ENCODE peak calls at places on chromosomes 2 and 18, in eight cellular contexts. One of them, this sample, is unnamed.

GRCh38 chr18:29596959-29597358 is 1420.0 kb upstream of the CDH2 start:
- DNase-seq in A549: no peak
- DNase-seq in AG20443: no peak
- DNase-seq in GM03348: no peak
- DNase-seq in occipital lobe: no peak
- DNase-seq in heart left ventricle: no peak
- DNase-seq in cardiac fibroblast: no peak
- DNase-seq in CD8-positive, alpha-beta memory T cell: no peak
- DNase-seq in this sample: no peak

GRCh38 chr18:74128114-74128513 is 19.5 kb downstream of the FBXO15 start:
- DNase-seq in A549: no peak
- DNase-seq in AG20443: no peak
- DNase-seq in GM03348: no peak
- DNase-seq in occipital lobe: no peak
- DNase-seq in heart left ventricle: no peak
- DNase-seq in cardiac fibroblast: no peak
- DNase-seq in CD8-positive, alpha-beta memory T cell: no peak
- DNase-seq in this sample: no peak

GRCh38 chr2:118557791-118558190 is 289.7 kb downstream of the EN1 start:
- DNase-seq in A549: no peak
- DNase-seq in AG20443: no peak
- DNase-seq in GM03348: no peak
- DNase-seq in occipital lobe: no peak
- DNase-seq in heart left ventricle: no peak
- DNase-seq in cardiac fibroblast: no peak
- DNase-seq in CD8-positive, alpha-beta memory T cell: no peak
- DNase-seq in this sample: no peak

GRCh38 chr18:61569176-61569892 is 236.1 kb downstream of the CDH20 start:
- DNase-seq in A549: no peak
- DNase-seq in AG20443: peak; percentile 68
- DNase-seq in GM03348: peak; percentile 70
- DNase-seq in occipital lobe: no peak
- DNase-seq in heart left ventricle: peak; percentile 79
- DNase-seq in cardiac fibroblast: peak; percentile 77
- DNase-seq in CD8-positive, alpha-beta memory T cell: no peak
- DNase-seq in this sample: peak; percentile 59

GRCh38 chr2:169895294-169895985 is 68.2 kb downstream of the UBR3 start:
- DNase-seq in A549: no peak
- DNase-seq in AG20443: peak; percentile 19
- DNase-seq in GM03348: peak; percentile 15
- DNase-seq in occipital lobe: no peak
- DNase-seq in heart left ventricle: no peak
- DNase-seq in cardiac fibroblast: peak; percentile 16
- DNase-seq in CD8-positive, alpha-beta memory T cell: no peak
- DNase-seq in this sample: no peak

GRCh38 chr2:48126180-48126579 is 219.9 kb upstream of the FBXO11 start:
- DNase-seq in A549: no peak
- DNase-seq in AG20443: no peak
- DNase-seq in GM03348: peak; percentile 36
- DNase-seq in occipital lobe: peak; percentile 55
- DNase-seq in heart left ventricle: peak; percentile 47
- DNase-seq in cardiac fibroblast: peak; percentile 78
- DNase-seq in CD8-positive, alpha-beta memory T cell: no peak
- DNase-seq in this sample: no peak

GRCh38 chr2:133986076-133986837 is 267.6 kb upstream of the MGAT5 start:
- DNase-seq in A549: peak; percentile 6
- DNase-seq in AG20443: peak; percentile 63
- DNase-seq in GM03348: peak; percentile 51
- DNase-seq in occipital lobe: no peak
- DNase-seq in heart left ventricle: peak; percentile 42
- DNase-seq in cardiac fibroblast: peak; percentile 34
- DNase-seq in CD8-positive, alpha-beta memory T cell: no peak
- DNase-seq in this sample: no peak

GRCh38 chr2:129909648-129910418 is 69.6 kb upstream of the RAB6C start:
- DNase-seq in A549: no peak
- DNase-seq in AG20443: no peak
- DNase-seq in GM03348: no peak
- DNase-seq in occipital lobe: no peak
- DNase-seq in heart left ventricle: no peak
- DNase-seq in cardiac fibroblast: no peak
- DNase-seq in CD8-positive, alpha-beta memory T cell: no peak
- DNase-seq in this sample: no peak

GRCh38 chr2:66697346-66697745 is 262.4 kb downstream of the MEIS1 start:
- DNase-seq in A549: no peak
- DNase-seq in AG20443: no peak
- DNase-seq in GM03348: no peak
- DNase-seq in occipital lobe: no peak
- DNase-seq in heart left ventricle: no peak
- DNase-seq in cardiac fibroblast: no peak
- DNase-seq in CD8-positive, alpha-beta memory T cell: no peak
- DNase-seq in this sample: no peak

GRCh38 chr2:210477496-210477895 is 937 bp upstream of the LANCL1 start:
- DNase-seq in A549: peak; percentile 33
- DNase-seq in AG20443: peak; percentile 85
- DNase-seq in GM03348: peak; percentile 80
- DNase-seq in occipital lobe: peak; percentile 47
- DNase-seq in heart left ventricle: peak; percentile 37
- DNase-seq in cardiac fibroblast: peak; percentile 80
- DNase-seq in CD8-positive, alpha-beta memory T cell: no peak
- DNase-seq in this sample: no peak

GRCh38 chr2:21836766-21837543 is 713.2 kb downstream of the TDRD15 start:
- DNase-seq in A549: no peak
- DNase-seq in AG20443: no peak
- DNase-seq in GM03348: no peak
- DNase-seq in occipital lobe: no peak
- DNase-seq in heart left ventricle: no peak
- DNase-seq in cardiac fibroblast: peak; percentile 90
- DNase-seq in CD8-positive, alpha-beta memory T cell: no peak
- DNase-seq in this sample: no peak

GRCh38 chr2:74690571-74690970 is 36.5 kb downstream of the SEMA4F start:
- DNase-seq in A549: peak; percentile 73
- DNase-seq in AG20443: peak; percentile 81
- DNase-seq in GM03348: peak; percentile 80
- DNase-seq in occipital lobe: no peak
- DNase-seq in heart left ventricle: no peak
- DNase-seq in cardiac fibroblast: peak; percentile 80
- DNase-seq in CD8-positive, alpha-beta memory T cell: no peak
- DNase-seq in this sample: peak; percentile 68

GRCh38 chr2:156708051-156708450 is 271.9 kb downstream of the GPD2 start:
- DNase-seq in A549: no peak
- DNase-seq in AG20443: no peak
- DNase-seq in GM03348: no peak
- DNase-seq in occipital lobe: no peak
- DNase-seq in heart left ventricle: no peak
- DNase-seq in cardiac fibroblast: no peak
- DNase-seq in CD8-positive, alpha-beta memory T cell: no peak
- DNase-seq in this sample: no peak

GRCh38 chr18:76126327-76126726 is 368.7 kb downstream of the ZNF516 start:
- DNase-seq in A549: no peak
- DNase-seq in AG20443: no peak
- DNase-seq in GM03348: no peak
- DNase-seq in occipital lobe: no peak
- DNase-seq in heart left ventricle: no peak
- DNase-seq in cardiac fibroblast: no peak
- DNase-seq in CD8-positive, alpha-beta memory T cell: no peak
- DNase-seq in this sample: no peak

GRCh38 chr2:9897331-9897737 is 54.1 kb downstream of the TAF1B start:
- DNase-seq in A549: peak; percentile 11
- DNase-seq in AG20443: peak; percentile 71
- DNase-seq in GM03348: peak; percentile 78
- DNase-seq in occipital lobe: no peak
- DNase-seq in heart left ventricle: peak; percentile 67
- DNase-seq in cardiac fibroblast: peak; percentile 95
- DNase-seq in CD8-positive, alpha-beta memory T cell: no peak
- DNase-seq in this sample: peak; percentile 84

GRCh38 chr2:171158790-171159325 is 1.8 kb downstream of the TLK1 start:
- DNase-seq in A549: peak; percentile 23
- DNase-seq in AG20443: no peak
- DNase-seq in GM03348: no peak
- DNase-seq in occipital lobe: no peak
- DNase-seq in heart left ventricle: no peak
- DNase-seq in cardiac fibroblast: no peak
- DNase-seq in CD8-positive, alpha-beta memory T cell: no peak
- DNase-seq in this sample: no peak

GRCh38 chr2:133809485-133809884 is 241.2 kb upstream of the NCKAP5 start:
- DNase-seq in A549: no peak
- DNase-seq in AG20443: no peak
- DNase-seq in GM03348: no peak
- DNase-seq in occipital lobe: no peak
- DNase-seq in heart left ventricle: no peak
- DNase-seq in cardiac fibroblast: no peak
- DNase-seq in CD8-positive, alpha-beta memory T cell: no peak
- DNase-seq in this sample: no peak

GRCh38 chr2:26850002-26850431 is 2.1 kb downstream of the DPYSL5 start:
- DNase-seq in A549: no peak
- DNase-seq in AG20443: no peak
- DNase-seq in GM03348: no peak
- DNase-seq in occipital lobe: no peak
- DNase-seq in heart left ventricle: no peak
- DNase-seq in cardiac fibroblast: no peak
- DNase-seq in CD8-positive, alpha-beta memory T cell: no peak
- DNase-seq in this sample: no peak

GRCh38 chr2:191557841-191558240 is 120.1 kb upstream of the NABP1 start:
- DNase-seq in A549: no peak
- DNase-seq in AG20443: no peak
- DNase-seq in GM03348: no peak
- DNase-seq in occipital lobe: no peak
- DNase-seq in heart left ventricle: no peak
- DNase-seq in cardiac fibroblast: no peak
- DNase-seq in CD8-positive, alpha-beta memory T cell: no peak
- DNase-seq in this sample: no peak

GRCh38 chr18:13562494-13563029 is 163.8 kb downstream of the FAM210A start:
- DNase-seq in A549: no peak
- DNase-seq in AG20443: no peak
- DNase-seq in GM03348: no peak
- DNase-seq in occipital lobe: no peak
- DNase-seq in heart left ventricle: no peak
- DNase-seq in cardiac fibroblast: no peak
- DNase-seq in CD8-positive, alpha-beta memory T cell: no peak
- DNase-seq in this sample: no peak

GRCh38 chr2:128986867-128987268 is 668.2 kb upstream of the HS6ST1 start:
- DNase-seq in A549: no peak
- DNase-seq in AG20443: no peak
- DNase-seq in GM03348: no peak
- DNase-seq in occipital lobe: no peak
- DNase-seq in heart left ventricle: no peak
- DNase-seq in cardiac fibroblast: no peak
- DNase-seq in CD8-positive, alpha-beta memory T cell: no peak
- DNase-seq in this sample: no peak

GRCh38 chr2:111676423-111676822 is 207.6 kb downstream of the ANAPC1 start:
- DNase-seq in A549: no peak
- DNase-seq in AG20443: no peak
- DNase-seq in GM03348: no peak
- DNase-seq in occipital lobe: no peak
- DNase-seq in heart left ventricle: no peak
- DNase-seq in cardiac fibroblast: no peak
- DNase-seq in CD8-positive, alpha-beta memory T cell: no peak
- DNase-seq in this sample: no peak

GRCh38 chr2:28449489-28450395 is 46.1 kb upstream of the PLB1 start:
- DNase-seq in A549: no peak
- DNase-seq in AG20443: peak; percentile 49
- DNase-seq in GM03348: peak; percentile 45
- DNase-seq in occipital lobe: no peak
- DNase-seq in heart left ventricle: no peak
- DNase-seq in cardiac fibroblast: peak; percentile 69
- DNase-seq in CD8-positive, alpha-beta memory T cell: no peak
- DNase-seq in this sample: peak; percentile 54

GRCh38 chr18:52376104-52376503 is 36.1 kb downstream of the DCC start:
- DNase-seq in A549: no peak
- DNase-seq in AG20443: no peak
- DNase-seq in GM03348: no peak
- DNase-seq in occipital lobe: no peak
- DNase-seq in heart left ventricle: no peak
- DNase-seq in cardiac fibroblast: no peak
- DNase-seq in CD8-positive, alpha-beta memory T cell: no peak
- DNase-seq in this sample: no peak

GRCh38 chr2:12303181-12304030 is 413.3 kb upstream of the TRIB2 start:
- DNase-seq in A549: no peak
- DNase-seq in AG20443: no peak
- DNase-seq in GM03348: peak; percentile 11
- DNase-seq in occipital lobe: no peak
- DNase-seq in heart left ventricle: no peak
- DNase-seq in cardiac fibroblast: peak; percentile 91
- DNase-seq in CD8-positive, alpha-beta memory T cell: no peak
- DNase-seq in this sample: no peak

GRCh38 chr2:180219471-180219870 is 212.4 kb upstream of the CWC22 start:
- DNase-seq in A549: no peak
- DNase-seq in AG20443: peak; percentile 23
- DNase-seq in GM03348: peak; percentile 28
- DNase-seq in occipital lobe: no peak
- DNase-seq in heart left ventricle: no peak
- DNase-seq in cardiac fibroblast: no peak
- DNase-seq in CD8-positive, alpha-beta memory T cell: no peak
- DNase-seq in this sample: no peak

GRCh38 chr2:69945447-69945846 is 16.0 kb downstream of the ASPRV1 start:
- DNase-seq in A549: no peak
- DNase-seq in AG20443: peak; percentile 23
- DNase-seq in GM03348: no peak
- DNase-seq in occipital lobe: no peak
- DNase-seq in heart left ventricle: peak; percentile 36
- DNase-seq in cardiac fibroblast: peak; percentile 51
- DNase-seq in CD8-positive, alpha-beta memory T cell: no peak
- DNase-seq in this sample: no peak

GRCh38 chr2:170822292-170822884 is 5.7 kb downstream of the GAD1 start:
- DNase-seq in A549: no peak
- DNase-seq in AG20443: peak; percentile 57
- DNase-seq in GM03348: no peak
- DNase-seq in occipital lobe: no peak
- DNase-seq in heart left ventricle: no peak
- DNase-seq in cardiac fibroblast: no peak
- DNase-seq in CD8-positive, alpha-beta memory T cell: no peak
- DNase-seq in this sample: no peak

GRCh38 chr18:46169464-46169941 is 65.3 kb downstream of the HAUS1 start:
- DNase-seq in A549: no peak
- DNase-seq in AG20443: peak; percentile 69
- DNase-seq in GM03348: peak; percentile 72
- DNase-seq in occipital lobe: no peak
- DNase-seq in heart left ventricle: no peak
- DNase-seq in cardiac fibroblast: peak; percentile 80
- DNase-seq in CD8-positive, alpha-beta memory T cell: no peak
- DNase-seq in this sample: peak; percentile 23

GRCh38 chr2:15935675-15936074 is 4.7 kb upstream of the MYCN start:
- DNase-seq in A549: no peak
- DNase-seq in AG20443: no peak
- DNase-seq in GM03348: no peak
- DNase-seq in occipital lobe: no peak
- DNase-seq in heart left ventricle: no peak
- DNase-seq in cardiac fibroblast: no peak
- DNase-seq in CD8-positive, alpha-beta memory T cell: no peak
- DNase-seq in this sample: no peak

GRCh38 chr2:190860985-190861721 is 19.5 kb upstream of the GLS start:
- DNase-seq in A549: no peak
- DNase-seq in AG20443: peak; percentile 67
- DNase-seq in GM03348: peak; percentile 53
- DNase-seq in occipital lobe: no peak
- DNase-seq in heart left ventricle: no peak
- DNase-seq in cardiac fibroblast: no peak
- DNase-seq in CD8-positive, alpha-beta memory T cell: no peak
- DNase-seq in this sample: no peak

GRCh38 chr2:113851640-113852039 is 38.2 kb upstream of the ACTR3 start:
- DNase-seq in A549: no peak
- DNase-seq in AG20443: no peak
- DNase-seq in GM03348: no peak
- DNase-seq in occipital lobe: no peak
- DNase-seq in heart left ventricle: peak; percentile 29
- DNase-seq in cardiac fibroblast: peak; percentile 27
- DNase-seq in CD8-positive, alpha-beta memory T cell: no peak
- DNase-seq in this sample: no peak

GRCh38 chr18:78995740-78996395 is 16.2 kb downstream of the SALL3 start:
- DNase-seq in A549: no peak
- DNase-seq in AG20443: no peak
- DNase-seq in GM03348: no peak
- DNase-seq in occipital lobe: no peak
- DNase-seq in heart left ventricle: no peak
- DNase-seq in cardiac fibroblast: no peak
- DNase-seq in CD8-positive, alpha-beta memory T cell: no peak
- DNase-seq in this sample: no peak

GRCh38 chr2:8540552-8541055 is 141.3 kb upstream of the ID2 start:
- DNase-seq in A549: no peak
- DNase-seq in AG20443: no peak
- DNase-seq in GM03348: no peak
- DNase-seq in occipital lobe: no peak
- DNase-seq in heart left ventricle: no peak
- DNase-seq in cardiac fibroblast: no peak
- DNase-seq in CD8-positive, alpha-beta memory T cell: no peak
- DNase-seq in this sample: no peak